ENCODE peak calls at places on chromosomes 6 and 20, in seven cellular contexts. G, J, T, S, A, B and F are unnamed samples.

GRCh38 chr20:17518339-17519052 is 12.7 kb downstream of the BFSP1 start:
- DNase-seq in G (no peak), A (no peak), B (no peak), J (no peak), S (no peak), T (peak; percentile 63), F (no peak)

GRCh38 chr6:107653183-107653580 is 163.3 kb downstream of the SOBP start:
- DNase-seq in S (no peak), J (no peak), B (no peak), G (no peak), T (no peak), A (no peak), F (no peak)

GRCh38 chr6:163926642-163927041 is 512.1 kb downstream of the QKI start:
- DNase-seq in B (no peak), A (no peak), G (no peak), J (no peak), S (no peak), T (no peak), F (no peak)

GRCh38 chr6:28765978-28766351 is 157.8 kb downstream of the TRIM27 start:
- DNase-seq in A (no peak), G (no peak), J (no peak), S (no peak), B (no peak), T (no peak), F (no peak)

GRCh38 chr6:163288915-163289314 is 125.6 kb upstream of the QKI start:
- DNase-seq in A (no peak), T (no peak), G (no peak), B (no peak), J (no peak), S (no peak), F (no peak)

GRCh38 chr6:90650041-90650948 is 63.4 kb upstream of the MAP3K7 start:
- DNase-seq in B (no peak), T (no peak), J (no peak), A (no peak), S (no peak), G (no peak), F (no peak)

GRCh38 chr6:135129139-135129867 is 51.8 kb upstream of the MYB start:
- DNase-seq in T (no peak), J (no peak), A (peak; percentile 23), G (no peak), B (no peak), S (no peak), F (no peak)

GRCh38 chr20:4740774-4741431 is 19.2 kb downstream of the PRND start:
- DNase-seq in S (no peak), J (peak; percentile 56), T (peak; percentile 90), B (peak; percentile 58), G (peak; percentile 32), A (peak; percentile 41), F (no peak)

GRCh38 chr6:30814137-30815084 is 69.9 kb upstream of the DDR1 start:
- DNase-seq in S (no peak), J (peak; percentile 26), T (no peak), B (peak; percentile 35), A (peak; percentile 71), G (peak; percentile 88), F (no peak)

GRCh38 chr6:150201791-150202329 is 59.0 kb downstream of the PPP1R14C start:
- DNase-seq in J (peak; percentile 75), A (no peak), T (no peak), S (no peak), B (no peak), G (no peak), F (no peak)

GRCh38 chr20:45049438-45049837 is 51.5 kb downstream of the KCNS1 start:
- DNase-seq in S (no peak), T (no peak), A (no peak), G (no peak), J (no peak), B (no peak), F (no peak)

GRCh38 chr6:30213999-30214982 is 1.1 kb upstream of the TRIM26 start:
- DNase-seq in J (peak; percentile 91), B (peak; percentile 88), G (no peak), T (peak; percentile 80), S (peak; percentile 87), A (peak; percentile 92), F (peak; percentile 77)

GRCh38 chr6:159679091-159680077 is 13.7 kb downstream of the SOD2 start:
- DNase-seq in S (no peak), G (no peak), T (no peak), J (no peak), B (no peak), A (no peak), F (no peak)

GRCh38 chr20:63177134-63177784 is 38.7 kb downstream of the YTHDF1 start:
- DNase-seq in S (no peak), T (peak; percentile 82), G (no peak), J (no peak), B (no peak), A (no peak), F (no peak)

GRCh38 chr6:167952512-167952859 is 45.0 kb upstream of the KIF25 start:
- DNase-seq in B (no peak), A (no peak), G (no peak), T (no peak), J (no peak), S (no peak), F (no peak)

GRCh38 chr6:40774932-40775331 is 187.8 kb upstream of the LRFN2 start:
- DNase-seq in T (no peak), J (no peak), B (no peak), G (no peak), A (no peak), S (no peak), F (no peak)
- TF ChIP-seq CTCF in T (peak; percentile 37), J (no peak), B (no peak), G (peak; percentile 16), A (no peak), S (no peak), F (no peak)

DNA sequence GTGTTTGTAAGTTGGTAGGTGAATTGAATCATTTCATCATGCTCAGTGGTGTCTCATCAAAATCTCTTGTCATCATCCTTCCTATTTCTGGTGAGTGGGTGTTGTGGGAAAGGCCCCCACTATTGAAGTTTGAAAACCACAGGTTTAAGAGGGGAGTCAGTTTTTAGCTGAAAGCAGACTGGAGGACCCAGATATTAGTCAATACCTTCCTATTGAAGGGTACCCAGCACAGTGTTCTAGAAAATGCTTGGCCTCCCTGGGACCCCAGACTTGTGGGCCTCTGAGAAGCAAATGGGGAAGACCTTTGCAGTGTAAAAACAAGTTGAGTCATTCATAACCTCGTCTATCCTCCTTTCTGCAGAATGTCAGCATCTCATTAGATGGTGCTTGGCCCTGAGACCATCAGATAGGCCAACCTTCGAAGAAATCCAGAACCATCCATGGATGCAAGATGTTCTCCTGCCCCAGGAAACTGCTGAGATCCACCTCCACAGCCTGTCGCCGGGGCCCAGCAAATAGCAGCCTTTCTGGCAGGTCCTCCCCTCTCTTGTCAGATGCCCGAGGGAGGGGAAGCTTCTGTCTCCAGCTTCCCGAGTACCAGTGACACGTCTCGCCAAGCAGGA is 3.7 kb downstream of the PIM1 start:
- DNase-seq in J (no peak), B (no peak), T (no peak), S (no peak), G (no peak), A (no peak), F (no peak)
- TF ChIP-seq POLR2AphosphoS5 in J (no peak), B (no peak), T (no peak), S (no peak), G (no peak), A (no peak), F (no peak)

DNA sequence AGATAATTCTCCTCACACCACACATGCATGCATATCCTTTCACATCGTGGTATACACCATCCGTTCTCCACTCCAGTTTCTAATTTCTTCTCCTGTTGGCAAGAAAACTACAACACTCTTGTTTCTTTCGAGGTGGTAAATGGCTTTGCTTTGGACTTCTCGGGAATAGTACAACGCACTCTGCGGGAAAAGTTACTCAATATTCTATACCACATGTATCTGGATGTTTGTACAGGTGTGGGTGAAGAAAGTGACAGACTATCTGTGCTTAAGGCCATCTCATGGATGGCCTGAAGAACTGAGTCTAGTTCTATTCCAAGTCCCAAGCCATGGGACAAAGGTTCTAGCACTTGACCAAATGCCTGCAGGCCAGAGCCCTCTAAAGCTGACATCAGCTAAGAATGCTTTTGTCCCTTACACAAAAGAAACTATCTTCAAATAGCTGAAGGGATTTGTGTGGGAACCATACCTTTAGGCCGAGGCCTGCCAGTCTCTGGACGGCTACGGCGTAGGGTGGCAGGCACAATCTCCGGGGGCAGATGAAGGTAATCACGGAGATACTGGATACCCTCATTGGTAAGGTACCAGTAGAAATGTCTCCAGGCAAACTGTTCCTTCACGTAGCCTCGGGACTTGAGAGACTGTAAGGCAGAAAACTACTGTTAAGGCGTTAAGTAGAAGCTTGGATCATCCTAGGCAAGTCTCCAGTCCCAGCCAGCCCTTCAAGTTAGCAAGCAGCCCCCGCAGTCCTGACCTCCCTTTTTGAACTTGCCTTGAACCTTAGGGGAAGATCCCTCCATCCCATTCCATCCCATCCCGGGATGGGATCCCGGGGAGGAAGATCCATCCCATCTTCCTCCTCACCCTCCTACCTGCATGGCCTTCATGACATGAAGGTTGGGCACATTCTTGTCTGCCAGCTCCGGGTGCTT is 1.4 kb downstream of the RPS10 start:
- DNase-seq in G (no peak), B (no peak), T (no peak), S (no peak), A (no peak), J (no peak), F (no peak)
- TF ChIP-seq POLR2A in G (no peak), B (no peak), T (no peak), S (no peak), A (no peak), J (no peak), F (no peak)

GRCh38 chr6:142728910-142729481 is 216.0 kb downstream of the HIVEP2 start:
- DNase-seq in G (no peak), T (no peak), S (no peak), B (no peak), J (no peak), A (no peak), F (no peak)

GRCh38 chr6:142726616-142727015 is 218.4 kb downstream of the HIVEP2 start:
- DNase-seq in S (no peak), T (no peak), J (no peak), B (no peak), G (no peak), A (no peak), F (no peak)

GRCh38 chr6:142728367-142728766 is 216.6 kb downstream of the HIVEP2 start:
- DNase-seq in G (no peak), S (no peak), J (peak; percentile 11), A (no peak), T (no peak), B (no peak), F (peak; percentile 35)

GRCh38 chr6:142722010-142722409 is 223.0 kb downstream of the HIVEP2 start:
- DNase-seq in B (no peak), A (no peak), S (no peak), G (no peak), J (no peak), T (no peak), F (no peak)

DNA sequence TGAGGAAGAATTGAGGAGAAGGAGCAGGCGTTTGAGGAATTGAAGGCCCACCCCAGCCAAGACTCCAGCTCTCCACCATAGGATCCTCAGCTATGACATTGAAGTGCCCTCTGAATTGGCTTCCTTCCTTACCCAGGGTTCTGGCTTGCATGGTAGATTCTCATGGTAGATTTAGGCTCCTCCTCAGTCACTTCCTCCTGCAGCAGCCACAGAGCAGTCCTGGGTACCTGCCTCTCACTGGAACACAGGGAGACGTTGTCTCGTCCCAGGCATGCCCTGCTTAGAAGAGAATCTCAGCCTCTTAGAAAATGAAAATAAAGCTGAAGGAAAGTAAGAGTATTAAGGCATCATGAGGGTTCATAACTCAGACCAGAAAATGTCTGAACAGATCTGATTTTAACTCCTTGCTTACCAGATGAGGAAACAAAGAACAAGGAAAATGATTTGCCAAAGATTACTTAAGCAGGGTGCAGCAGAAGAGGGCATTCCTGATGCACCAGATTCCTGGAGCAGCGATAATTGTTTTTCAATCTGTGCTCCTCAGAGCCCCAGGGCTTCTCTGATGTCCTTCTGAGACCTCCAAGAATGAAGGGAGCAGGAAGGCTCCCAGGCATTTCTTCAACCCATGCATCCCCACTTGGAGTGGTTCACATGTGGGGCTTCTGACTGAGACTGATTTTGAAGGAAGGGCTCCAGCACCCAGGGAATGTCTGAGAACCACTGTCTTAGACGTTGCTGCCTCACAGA is 219.8 kb downstream of the HIVEP2 start:
- DNase-seq in T (no peak), J (no peak), S (no peak), G (no peak), B (no peak), A (no peak), F (no peak)
- TF ChIP-seq CTCF in T (no peak), J (no peak), S (no peak), G (no peak), B (no peak), A (no peak), F (no peak)